ENCODE peak calls at places on chromosome 1, in ten cellular contexts. A is heart right ventricle, M is NCI-H1092 treated with DMSO at 0.1 percent for 48 hours, O is A172, V is D341Med, X is left colon, B is midbrain, K is activated B cell treated with CpG ODN at 0.5 μM for 24 hours, I is GM13977, G is neural progenitor cell. R is an unnamed sample.
A peak's percentile ranks its signal among the peaks of the same experiment; 100 is the strongest.

GRCh38 chr1:3651011-3651938 is 1.0 kb upstream of the TP73 start:
- DNase-seq in A (no peak), B (no peak), X (peak; percentile 23), V (no peak), O (no peak), K (no peak), M (no peak), G (peak; percentile 64), I (peak; percentile 57), R (peak; percentile 10)

GRCh38 chr1:28259935-28260802 is 851 bp downstream of the SESN2 start:
- DNase-seq in I (peak; percentile 40), K (peak; percentile 33), M (peak; percentile 48), A (peak; percentile 78), X (peak; percentile 82), G (peak; percentile 97), V (peak; percentile 73), O (peak; percentile 37), B (peak; percentile 21), R (peak; percentile 77)

GRCh38 chr1:18134324-18135046 is 26.9 kb downstream of the IGSF21 start:
- DNase-seq in X (no peak), G (no peak), V (peak; percentile 55), A (no peak), K (no peak), O (no peak), M (peak; percentile 77), I (no peak), B (no peak), R (no peak)

GRCh38 chr1:99665212-99665611 is 19.3 kb downstream of the PALMD start:
- DNase-seq in G (no peak), V (no peak), B (no peak), K (no peak), X (no peak), A (no peak), O (no peak), M (no peak), I (no peak), R (no peak)

GRCh38 chr1:171841050-171841910 is at the start of gene DNM3:
- DNase-seq in G (peak; percentile 93), B (peak; percentile 92), V (peak; percentile 100), K (peak; percentile 91), A (peak; percentile 75), X (peak; percentile 63), O (peak; percentile 64), M (peak; percentile 92), I (peak; percentile 94), R (peak; percentile 74)

GRCh38 chr1:186146971-186147370 is 228.1 kb downstream of the TPR start:
- DNase-seq in M (no peak), X (no peak), A (no peak), K (no peak), G (no peak), B (no peak), V (no peak), O (no peak), I (no peak), R (no peak)

GRCh38 chr1:218034464-218034863 is 250.6 kb upstream of the RRP15 start:
- DNase-seq in O (no peak), X (no peak), I (no peak), K (no peak), A (no peak), G (peak; percentile 90), M (no peak), B (no peak), V (no peak), R (no peak)

GRCh38 chr1:72623299-72623708 is 341.0 kb upstream of the NEGR1 start:
- DNase-seq in A (no peak), B (peak; percentile 51), K (no peak), G (peak; percentile 66), X (no peak), M (peak; percentile 60), I (peak; percentile 24), O (peak; percentile 14), V (peak; percentile 37), R (no peak)

GRCh38 chr1:163048970-163049680 is 20.0 kb upstream of the RGS4 start:
- DNase-seq in M (peak; percentile 13), O (no peak), K (no peak), A (no peak), V (no peak), G (no peak), B (no peak), I (no peak), X (no peak), R (no peak)

GRCh38 chr1:19010995-19011696 is 54.7 kb upstream of the IFFO2 start:
- DNase-seq in X (peak; percentile 78), O (peak; percentile 94), I (peak; percentile 72), G (peak; percentile 55), A (no peak), K (no peak), V (no peak), B (peak; percentile 28), M (no peak), R (peak; percentile 97)

GRCh38 chr1:200861937-200862647 is 10.7 kb upstream of the GPR25 start:
- DNase-seq in O (no peak), K (no peak), X (no peak), V (no peak), M (no peak), G (no peak), A (no peak), I (peak; percentile 38), B (no peak), R (no peak)

GRCh38 chr1:5765997-5766913 is 226.0 kb downstream of the NPHP4 start:
- DNase-seq in B (no peak), G (no peak), K (no peak), V (no peak), X (no peak), I (no peak), A (no peak), O (no peak), M (no peak), R (no peak)

R was measured in MG63.